ENCODE peak calls at places on chromosomes 16 and 17, in nine cellular contexts. B, H, N, Z, E, M, Q, J and U are unnamed samples.

GRCh38 chr16:75477680-75478473 is 13.4 kb upstream of the TMEM170A start:
- DNase-seq in B (peak), H (no peak), N (no peak), Z (no peak), E (no peak), M (no peak), Q (no peak), J (no peak), U (peak)

GRCh38 chr17:42438600-42439567 is 15.8 kb upstream of the CAVIN1 start:
- DNase-seq in B (peak), H (no peak), N (no peak), Z (peak), E (no peak), M (peak), Q (no peak), J (no peak), U (no peak)

GRCh38 chr16:15041260-15042011 is 14.4 kb downstream of the NTAN1 start:
- DNase-seq in B (no peak), H (peak), N (peak), Z (peak), E (no peak), M (no peak), Q (peak), J (no peak), U (peak)

GRCh38 chr16:87233928-87234327 is 83.3 kb downstream of the C16orf95 start:
- DNase-seq in B (no peak), H (no peak), N (no peak), Z (no peak), E (no peak), M (no peak), Q (no peak), J (peak), U (peak)

GRCh38 chr17:50949128-50950001 is 83.2 kb upstream of the TOB1 start:
- DNase-seq in B (peak), H (no peak), N (peak), Z (peak), E (no peak), M (no peak), Q (no peak), J (no peak), U (no peak)

GRCh38 chr17:21463204-21463661 is 87.1 kb downstream of the KCNJ12 start:
- DNase-seq in B (no peak), H (no peak), N (no peak), Z (no peak), E (no peak), M (no peak), Q (no peak), J (no peak), U (no peak)

GRCh38 chr17:48486557-48486956 is 44.3 kb downstream of the HOXB1 start:
- DNase-seq in B (no peak), H (no peak), N (no peak), Z (no peak), E (no peak), M (no peak), Q (peak), J (no peak), U (no peak)

GRCh38 chr16:56513972-56514371 is 5.9 kb downstream of the BBS2 start:
- DNase-seq in B (peak), H (peak), N (no peak), Z (no peak), E (peak), M (peak), Q (peak), J (peak), U (peak)

GRCh38 chr17:83110755-83111154 is 31.3 kb downstream of the METRNL start:
- DNase-seq in B (no peak), H (no peak), N (peak), Z (peak), E (no peak), M (no peak), Q (no peak), J (no peak), U (no peak)

GRCh38 chr17:512926-513325 is 160.3 kb upstream of the RPH3AL start:
- DNase-seq in B (no peak), H (peak), N (no peak), Z (no peak), E (no peak), M (no peak), Q (no peak), J (no peak), U (no peak)

GRCh38 chr17:19724501-19725420 is 8.4 kb upstream of the SLC47A2 start:
- DNase-seq in B (peak), H (peak), N (peak), Z (peak), E (peak), M (no peak), Q (peak), J (no peak), U (peak)

GRCh38 chr17:64300566-64300965 is 37.5 kb upstream of the TEX2 start:
- DNase-seq in B (no peak), H (no peak), N (no peak), Z (no peak), E (no peak), M (no peak), Q (no peak), J (no peak), U (no peak)

GRCh38 chr17:80955078-80955477 is 36.6 kb upstream of the CHMP6 start:
- DNase-seq in B (no peak), H (peak), N (no peak), Z (peak), E (no peak), M (no peak), Q (no peak), J (no peak), U (no peak)

GRCh38 chr17:62187681-62188080 is 122.6 kb upstream of the MED13 start:
- DNase-seq in B (no peak), H (no peak), N (no peak), Z (no peak), E (no peak), M (no peak), Q (peak), J (no peak), U (no peak)

GRCh38 chr16:88630433-88630832 is 7.9 kb upstream of the IL17C start:
- DNase-seq in B (no peak), H (no peak), N (no peak), Z (no peak), E (no peak), M (peak), Q (no peak), J (no peak), U (no peak)

GRCh38 chr16:25841776-25842175 is 150.0 kb downstream of the HS3ST4 start:
- DNase-seq in B (no peak), H (no peak), N (no peak), Z (no peak), E (no peak), M (no peak), Q (no peak), J (no peak), U (peak)